ENCODE peak calls at places on chromosomes 13 and 19, in four cellular contexts. R, Z, I and Q are unnamed samples.

GRCh38 chr19:31119951-31120690 is 229.1 kb downstream of the TSHZ3 start:
- DNase-seq in R (peak), Z (no peak), I (no peak), Q (no peak)

GRCh38 chr19:16660763-16661479 is at the start of gene TMEM38A:
- DNase-seq in R (no peak), Z (no peak), I (peak), Q (peak)

GRCh38 chr19:7197169-7197759 is 97.0 kb downstream of the INSR start:
- DNase-seq in R (peak), Z (peak), I (peak), Q (peak)

GRCh38 chr13:51502206-51502651 is 49.4 kb upstream of the INTS6 start:
- DNase-seq in R (no peak), Z (peak), I (peak), Q (no peak)

GRCh38 chr13:97429681-97430081 is 4.3 kb upstream of the RAP2A start:
- DNase-seq in R (peak), Z (peak), I (no peak), Q (no peak)

GRCh38 chr13:44866512-44866911 is 122.8 kb downstream of the NUFIP1 start:
- DNase-seq in R (no peak), Z (no peak), I (no peak), Q (no peak)

GRCh38 chr13:113226873-113227272 is 17.5 kb downstream of the CUL4A start:
- DNase-seq in R (no peak), Z (no peak), I (no peak), Q (no peak)

GRCh38 chr19:30111456-30111855 is 169.4 kb downstream of the URI1 start:
- DNase-seq in R (no peak), Z (no peak), I (no peak), Q (no peak)

DNA sequence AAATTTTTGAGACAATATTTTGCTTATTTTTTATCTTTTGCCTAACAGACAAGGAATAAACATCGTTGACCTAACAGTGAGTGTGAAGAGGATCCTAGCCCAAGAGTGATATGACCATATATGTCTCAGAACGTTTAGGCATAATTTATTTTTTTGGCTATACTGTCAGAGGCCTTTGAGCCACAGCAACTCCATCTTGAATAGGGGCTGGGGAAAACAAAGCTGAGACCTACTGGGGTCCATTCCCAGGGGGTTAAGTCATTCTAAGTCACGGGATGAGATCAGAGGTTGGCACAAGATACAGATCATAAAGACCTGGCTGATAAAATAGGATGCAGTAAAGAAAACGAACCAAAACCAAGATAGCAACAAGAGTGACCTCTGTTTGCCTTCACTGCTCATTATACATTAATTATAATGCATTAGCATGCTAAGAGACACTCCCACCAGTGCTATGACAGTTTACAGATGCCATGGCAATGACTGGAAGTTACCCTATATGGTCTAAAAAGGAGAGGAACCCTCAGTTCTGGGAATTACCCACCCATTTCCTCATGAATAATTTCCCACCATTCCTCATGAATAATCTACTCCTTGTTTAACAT is 510.8 kb upstream of the PCDH9 start:
- DNase-seq in R (no peak), Z (no peak), I (no peak), Q (no peak)
- TF ChIP-seq CTCF in R (no peak), Z (no peak), I (no peak), Q (no peak)

DNA sequence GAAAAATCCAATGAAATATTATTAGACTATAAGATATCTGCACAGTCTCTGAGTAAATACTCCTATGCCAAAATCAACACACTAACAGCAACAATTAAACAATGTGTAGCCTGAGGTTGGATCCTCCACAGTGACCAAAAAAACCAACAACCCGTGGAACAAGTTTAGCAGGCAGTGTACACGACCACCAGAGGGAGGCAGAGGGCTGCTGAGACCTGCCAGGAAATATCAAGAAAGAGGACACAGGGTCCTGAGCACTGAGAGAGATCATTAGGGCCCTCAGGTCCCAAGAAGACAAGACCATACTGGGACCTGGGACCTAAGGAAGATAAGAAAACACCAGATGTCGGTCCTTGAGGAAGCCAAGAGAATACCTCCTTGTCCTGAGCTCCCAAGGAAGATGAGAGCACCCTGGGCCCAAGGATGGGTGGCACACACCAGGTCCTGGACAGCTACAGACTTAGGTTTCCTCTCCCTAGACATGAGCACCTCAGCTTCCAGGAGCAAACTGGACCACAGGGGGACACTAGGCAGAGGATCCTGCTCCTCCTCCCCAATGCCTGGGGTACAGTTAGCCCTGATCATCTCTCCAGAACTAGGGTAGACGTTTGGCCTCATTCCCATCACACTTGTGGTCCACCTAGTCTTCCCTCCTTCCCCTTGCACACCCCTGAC is 822 bp upstream of the ZNF274 start:
- DNase-seq in R (peak), Z (peak), I (peak), Q (no peak)
- TF ChIP-seq CTCF in R (peak), Z (peak), I (peak), Q (no peak)

GRCh38 chr13:109468123-109468522 is 318.3 kb downstream of the IRS2 start:
- DNase-seq in R (no peak), Z (no peak), I (no peak), Q (no peak)
- TF ChIP-seq CTCF in R (no peak), Z (no peak), I (no peak), Q (no peak)

DNA sequence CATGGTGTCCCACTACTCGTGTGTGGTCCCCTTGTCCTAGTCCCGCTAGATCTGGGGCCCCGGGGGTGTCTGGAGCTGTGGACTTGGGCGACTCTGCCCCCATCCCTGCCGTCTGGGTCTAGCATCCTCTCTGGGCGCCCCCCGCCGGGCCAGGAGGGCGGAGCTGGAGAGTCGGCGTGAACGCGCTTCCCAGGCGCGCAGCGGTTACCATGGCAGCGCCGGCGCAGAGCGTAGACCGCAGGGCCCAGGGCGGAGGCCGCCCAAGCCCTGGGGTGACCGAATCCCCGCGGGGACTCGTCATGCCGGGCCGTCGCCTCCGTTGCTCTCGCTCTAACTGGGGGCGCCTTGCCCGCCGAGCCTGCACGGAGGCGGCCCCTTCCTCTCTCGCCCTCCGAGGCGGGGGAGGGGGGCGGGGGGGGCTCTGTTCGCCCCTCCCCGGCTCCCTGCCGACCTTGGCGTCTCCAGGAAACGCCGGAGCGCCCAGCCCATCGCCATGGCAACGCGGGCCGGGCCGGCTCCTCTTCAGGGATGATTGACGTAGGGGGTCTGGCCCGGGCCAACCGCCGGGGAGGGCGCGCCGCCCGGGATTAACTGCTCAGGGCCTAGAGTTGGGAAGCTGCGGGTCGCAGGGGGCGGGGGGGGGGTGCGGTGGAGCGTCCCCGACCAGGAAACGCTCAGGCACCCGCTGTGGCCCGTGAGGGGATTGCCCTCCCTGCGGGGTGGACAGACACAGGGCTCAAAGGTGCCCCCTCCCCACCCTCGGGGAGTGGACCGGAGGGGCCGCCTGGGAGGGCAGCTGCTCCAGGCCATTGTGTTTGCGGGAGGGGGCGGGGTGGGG is 8.9 kb downstream of the ISYNA1 start:
- DNase-seq in R (peak), Z (peak), I (peak), Q (peak)
- TF ChIP-seq CTCF in R (no peak), Z (no peak), I (no peak), Q (no peak)

GRCh38 chr13:58843567-58843966 is 1212.0 kb downstream of the PCDH17 start:
- DNase-seq in R (no peak), Z (no peak), I (no peak), Q (no peak)
- TF ChIP-seq CTCF in R (no peak), Z (no peak), I (no peak), Q (no peak)